ENCODE peak calls at places on chromosomes 5 and 9, in six cellular contexts. One of them, this sample, is unnamed.

GRCh38 chr9:111970827-111971226 is 74.2 kb downstream of the UGCG start:
- DNase-seq in mesenchymal stem cell: no peak
- DNase-seq in IMR-90: no peak
- DNase-seq in H1: no peak
- DNase-seq in trophoblast cell: peak; percentile 96
- DNase-seq in H9: no peak
- DNase-seq in this sample: no peak

GRCh38 chr5:119335261-119335677 is 20.6 kb upstream of the TNFAIP8 start:
- DNase-seq in H9: no peak
- DNase-seq in mesenchymal stem cell: no peak
- DNase-seq in trophoblast cell: no peak
- DNase-seq in H1: no peak
- DNase-seq in IMR-90: no peak
- DNase-seq in this sample: no peak

GRCh38 chr5:74285876-74286275 is 354.7 kb downstream of the ENC1 start:
- DNase-seq in IMR-90: no peak
- DNase-seq in H9: no peak
- DNase-seq in trophoblast cell: no peak
- DNase-seq in H1: no peak
- DNase-seq in mesenchymal stem cell: no peak
- DNase-seq in this sample: no peak

GRCh38 chr9:114507726-114508125 is 2.5 kb upstream of the WHRN start:
- DNase-seq in IMR-90: peak; percentile 16
- DNase-seq in trophoblast cell: no peak
- DNase-seq in H1: no peak
- DNase-seq in H9: no peak
- DNase-seq in mesenchymal stem cell: peak; percentile 46
- DNase-seq in this sample: peak; percentile 32

GRCh38 chr9:133945314-133945975 is 46.7 kb downstream of the VAV2 start:
- DNase-seq in H9: no peak
- DNase-seq in H1: no peak
- DNase-seq in mesenchymal stem cell: no peak
- DNase-seq in trophoblast cell: no peak
- DNase-seq in IMR-90: no peak
- DNase-seq in this sample: no peak

GRCh38 chr5:135289651-135290050 is 109.4 kb downstream of the MACROH2A1 start:
- DNase-seq in H1: no peak
- DNase-seq in H9: no peak
- DNase-seq in mesenchymal stem cell: no peak
- DNase-seq in IMR-90: no peak
- DNase-seq in trophoblast cell: no peak
- DNase-seq in this sample: no peak

GRCh38 chr5:113869611-113870010 is 356.1 kb downstream of the YTHDC2 start:
- DNase-seq in H9: no peak
- DNase-seq in IMR-90: no peak
- DNase-seq in H1: no peak
- DNase-seq in trophoblast cell: no peak
- DNase-seq in mesenchymal stem cell: no peak
- DNase-seq in this sample: no peak

GRCh38 chr5:40507095-40507494 is 172.6 kb upstream of the PTGER4 start:
- DNase-seq in mesenchymal stem cell: no peak
- DNase-seq in H1: no peak
- DNase-seq in trophoblast cell: no peak
- DNase-seq in H9: no peak
- DNase-seq in IMR-90: no peak
- DNase-seq in this sample: no peak

GRCh38 chr5:171310334-171310815 is 1.3 kb downstream of the TLX3 start:
- DNase-seq in H9: no peak
- DNase-seq in IMR-90: no peak
- DNase-seq in mesenchymal stem cell: no peak
- DNase-seq in trophoblast cell: no peak
- DNase-seq in H1: peak; percentile 78
- DNase-seq in this sample: no peak

GRCh38 chr5:133890308-133890707 is 78.1 kb downstream of the C5orf15 start:
- DNase-seq in H1: no peak
- DNase-seq in H9: no peak
- DNase-seq in mesenchymal stem cell: no peak
- DNase-seq in trophoblast cell: no peak
- DNase-seq in IMR-90: no peak
- DNase-seq in this sample: no peak

GRCh38 chr9:106149956-106150355 is 455.6 kb downstream of the TMEM38B start:
- DNase-seq in trophoblast cell: no peak
- DNase-seq in IMR-90: no peak
- DNase-seq in mesenchymal stem cell: no peak
- DNase-seq in H1: no peak
- DNase-seq in H9: no peak
- DNase-seq in this sample: no peak
- H3K14ac ChIP-seq in trophoblast cell: no peak overlapping the region
- H3K14ac ChIP-seq in IMR-90: no peak overlapping the region
- H3K14ac ChIP-seq in mesenchymal stem cell: no peak overlapping the region
- H3K14ac ChIP-seq in H1: no peak overlapping the region
- H3K14ac ChIP-seq in H9: no peak overlapping the region
- H3K14ac ChIP-seq in this sample: no peak overlapping the region

GRCh38 chr5:165631235-165631634 is 2125.8 kb downstream of the MAT2B start:
- DNase-seq in mesenchymal stem cell: peak; percentile 16
- DNase-seq in H1: no peak
- DNase-seq in trophoblast cell: no peak
- DNase-seq in H9: no peak
- DNase-seq in IMR-90: no peak
- DNase-seq in this sample: no peak
- H2BK5ac ChIP-seq in mesenchymal stem cell: no peak overlapping the region
- H2BK5ac ChIP-seq in H1: no peak overlapping the region
- H2BK5ac ChIP-seq in trophoblast cell: no peak overlapping the region
- H2BK5ac ChIP-seq in H9: no peak overlapping the region
- H2BK5ac ChIP-seq in IMR-90: no peak overlapping the region
- H2BK5ac ChIP-seq in this sample: no peak overlapping the region

GRCh38 chr9:107090218-107090617 is 192.9 kb upstream of the RAD23B start:
- DNase-seq in IMR-90: no peak
- DNase-seq in H9: no peak
- DNase-seq in trophoblast cell: no peak
- DNase-seq in H1: no peak
- DNase-seq in mesenchymal stem cell: no peak
- DNase-seq in this sample: no peak

GRCh38 chr9:107087256-107087655 is 195.8 kb upstream of the RAD23B start:
- DNase-seq in mesenchymal stem cell: no peak
- DNase-seq in H1: no peak
- DNase-seq in H9: no peak
- DNase-seq in IMR-90: no peak
- DNase-seq in trophoblast cell: no peak
- DNase-seq in this sample: no peak

DNA sequence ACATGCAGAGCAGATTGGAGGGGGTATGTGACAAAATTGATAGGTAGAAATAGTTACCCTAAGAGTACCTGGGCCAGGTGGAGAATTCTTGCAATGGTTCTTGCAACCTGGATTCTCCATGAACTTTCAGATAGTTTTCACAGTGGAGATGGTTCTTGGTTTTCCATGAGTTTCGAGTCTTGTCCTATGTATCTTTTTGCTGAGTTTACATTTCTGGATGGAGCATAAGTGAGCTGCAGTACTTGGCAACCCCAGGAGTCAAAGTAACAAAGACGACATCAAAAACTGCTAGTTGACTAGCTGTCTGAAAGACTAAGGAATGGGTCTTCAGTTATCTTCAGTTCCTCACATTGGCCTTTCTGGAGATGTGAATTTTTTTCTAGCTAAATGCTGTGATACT is 196.6 kb upstream of the RAD23B start:
- DNase-seq in mesenchymal stem cell: no peak
- DNase-seq in H9: no peak
- DNase-seq in H1: no peak
- DNase-seq in trophoblast cell: no peak
- DNase-seq in IMR-90: no peak
- DNase-seq in this sample: no peak
- H3K14ac ChIP-seq in mesenchymal stem cell: no peak overlapping the region
- H3K14ac ChIP-seq in H9: no peak overlapping the region
- H3K14ac ChIP-seq in H1: no peak overlapping the region
- H3K14ac ChIP-seq in trophoblast cell: no peak overlapping the region
- H3K14ac ChIP-seq in IMR-90: no peak overlapping the region
- H3K14ac ChIP-seq in this sample: no peak overlapping the region

GRCh38 chr9:7376213-7376612 is 423.4 kb downstream of the DMAC1 start:
- DNase-seq in IMR-90: no peak
- DNase-seq in mesenchymal stem cell: no peak
- DNase-seq in H9: no peak
- DNase-seq in H1: no peak
- DNase-seq in trophoblast cell: no peak
- DNase-seq in this sample: no peak
- H2BK5ac ChIP-seq in IMR-90: no peak overlapping the region
- H2BK5ac ChIP-seq in mesenchymal stem cell: no peak overlapping the region
- H2BK5ac ChIP-seq in H9: no peak overlapping the region
- H2BK5ac ChIP-seq in H1: no peak overlapping the region
- H2BK5ac ChIP-seq in trophoblast cell: no peak overlapping the region
- H2BK5ac ChIP-seq in this sample: no peak overlapping the region

DNA sequence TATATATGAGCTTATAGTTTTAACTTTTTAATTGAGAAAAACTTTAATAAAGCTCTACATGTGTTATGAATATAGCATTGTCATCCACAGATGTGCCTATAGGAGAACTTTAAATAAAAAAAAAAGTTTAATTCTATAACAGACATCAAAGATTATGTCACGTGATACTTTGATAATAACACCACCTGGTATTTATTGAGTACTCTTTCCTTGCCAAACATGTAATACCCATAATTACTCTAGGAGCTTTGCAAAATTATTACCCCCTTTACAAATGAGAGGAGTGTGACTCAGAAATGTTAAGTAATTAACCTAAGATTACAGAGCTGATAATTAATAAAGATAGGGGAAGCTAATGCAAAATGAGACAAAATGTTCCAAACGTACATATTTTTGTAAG is 43.0 kb downstream of the ITGA2 start:
- DNase-seq in mesenchymal stem cell: no peak
- DNase-seq in trophoblast cell: no peak
- DNase-seq in IMR-90: no peak
- DNase-seq in H1: no peak
- DNase-seq in H9: no peak
- DNase-seq in this sample: no peak
- H3K14ac ChIP-seq in mesenchymal stem cell: no peak overlapping the region
- H3K14ac ChIP-seq in trophoblast cell: no peak overlapping the region
- H3K14ac ChIP-seq in IMR-90: no peak overlapping the region
- H3K14ac ChIP-seq in H1: no peak overlapping the region
- H3K14ac ChIP-seq in H9: no peak overlapping the region
- H3K14ac ChIP-seq in this sample: no peak overlapping the region

GRCh38 chr5:36744678-36745659 is 131.6 kb upstream of the NIPBL start:
- DNase-seq in H9: peak; percentile 96
- DNase-seq in mesenchymal stem cell: peak; percentile 65
- DNase-seq in IMR-90: peak; percentile 63
- DNase-seq in H1: peak; percentile 93
- DNase-seq in trophoblast cell: peak; percentile 92
- DNase-seq in this sample: peak; percentile 70
- H2BK5ac ChIP-seq in H9: no peak overlapping the region
- H2BK5ac ChIP-seq in mesenchymal stem cell: no peak overlapping the region
- H2BK5ac ChIP-seq in IMR-90: no peak overlapping the region
- H2BK5ac ChIP-seq in H1: peak overlapping the region; percentile 95
- H2BK5ac ChIP-seq in trophoblast cell: peak overlapping the region; percentile 42
- H2BK5ac ChIP-seq in this sample: no peak overlapping the region

DNA sequence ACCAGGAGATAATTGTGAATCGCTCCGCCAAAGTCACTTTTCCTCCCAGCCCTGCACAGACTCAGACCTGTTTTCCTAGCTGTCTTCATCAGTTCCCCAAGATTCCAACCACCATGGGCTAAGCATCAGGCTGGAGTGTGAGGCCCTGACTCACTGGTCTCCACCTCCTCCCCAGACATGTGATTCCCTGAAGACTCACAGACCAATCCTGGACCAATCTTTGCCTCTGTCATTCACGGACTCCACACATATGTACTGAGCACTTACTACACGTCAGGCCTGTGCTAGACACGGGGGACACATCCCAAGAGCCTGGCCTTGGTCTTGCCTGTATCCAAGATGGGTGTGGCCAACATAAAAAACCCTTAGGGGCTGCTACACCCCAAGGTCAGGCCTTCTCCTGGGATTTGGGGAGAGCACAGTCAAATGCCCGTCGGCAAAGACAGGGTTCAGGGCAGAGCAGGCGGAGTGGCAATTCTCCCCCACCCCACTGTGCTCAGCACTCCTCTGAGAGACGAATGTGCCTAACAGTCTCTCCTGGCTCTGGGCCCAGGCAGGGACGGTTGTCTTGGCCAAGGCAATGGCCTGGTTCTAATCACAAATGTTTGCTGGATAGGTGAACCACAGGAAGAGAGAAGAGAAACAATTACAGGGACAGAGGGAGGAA is 11.9 kb downstream of the EEIG1 start:
- DNase-seq in trophoblast cell: peak; percentile 76
- DNase-seq in mesenchymal stem cell: peak; percentile 94
- DNase-seq in IMR-90: peak; percentile 94
- DNase-seq in H1: no peak
- DNase-seq in H9: no peak
- DNase-seq in this sample: no peak
- H3K14ac ChIP-seq in trophoblast cell: no peak overlapping the region
- H3K14ac ChIP-seq in mesenchymal stem cell: no peak overlapping the region
- H3K14ac ChIP-seq in IMR-90: peak overlapping the region; percentile 88
- H3K14ac ChIP-seq in H1: no peak overlapping the region
- H3K14ac ChIP-seq in H9: no peak overlapping the region
- H3K14ac ChIP-seq in this sample: no peak overlapping the region